ENCODE peak calls at places on chromosomes 13 and 19, in ten cellular contexts. One of them, this sample, is unnamed.

GRCh38 chr13:69092615-69093322 is 1014.9 kb upstream of the ATXN8OS start:
- DNase-seq in Daoy: no peak
- DNase-seq in colonic mucosa: no peak
- DNase-seq in RPMI8226: no peak
- DNase-seq in NCI-H2171 treated with DMSO at 0.1 percent for 48 hours: no peak
- DNase-seq in stimulated activated CD4-positive, alpha-beta T cell treated with anti-CD3 and anti-CD28 coated beads, Interleukin-2, amount 100 ng/mL, for 24 hours: no peak
- DNase-seq in M059J: no peak
- DNase-seq in SK-N-SH: no peak
- DNase-seq in globus pallidus: no peak
- DNase-seq in NCI-H1436: no peak
- DNase-seq in this sample: no peak

GRCh38 chr19:4974855-4975469 is 6.0 kb downstream of the KDM4B start:
- DNase-seq in colonic mucosa: no peak
- DNase-seq in stimulated activated CD4-positive, alpha-beta T cell treated with anti-CD3 and anti-CD28 coated beads, Interleukin-2, amount 100 ng/mL, for 24 hours: no peak
- DNase-seq in NCI-H1436: no peak
- DNase-seq in globus pallidus: no peak
- DNase-seq in NCI-H2171 treated with DMSO at 0.1 percent for 48 hours: no peak
- DNase-seq in RPMI8226: no peak
- DNase-seq in Daoy: no peak
- DNase-seq in SK-N-SH: no peak
- DNase-seq in M059J: no peak
- DNase-seq in this sample: no peak

GRCh38 chr13:65843314-65843731 is 1386.8 kb downstream of the PCDH9 start:
- DNase-seq in SK-N-SH: no peak
- DNase-seq in colonic mucosa: no peak
- DNase-seq in NCI-H2171 treated with DMSO at 0.1 percent for 48 hours: no peak
- DNase-seq in globus pallidus: no peak
- DNase-seq in stimulated activated CD4-positive, alpha-beta T cell treated with anti-CD3 and anti-CD28 coated beads, Interleukin-2, amount 100 ng/mL, for 24 hours: no peak
- DNase-seq in M059J: no peak
- DNase-seq in Daoy: no peak
- DNase-seq in NCI-H1436: no peak
- DNase-seq in RPMI8226: no peak
- DNase-seq in this sample: no peak

GRCh38 chr13:94480672-94481145 is 1.2 kb upstream of the DCT start:
- DNase-seq in NCI-H2171 treated with DMSO at 0.1 percent for 48 hours: peak
- DNase-seq in globus pallidus: peak
- DNase-seq in colonic mucosa: no peak
- DNase-seq in NCI-H1436: no peak
- DNase-seq in SK-N-SH: no peak
- DNase-seq in RPMI8226: no peak
- DNase-seq in M059J: no peak
- DNase-seq in Daoy: no peak
- DNase-seq in stimulated activated CD4-positive, alpha-beta T cell treated with anti-CD3 and anti-CD28 coated beads, Interleukin-2, amount 100 ng/mL, for 24 hours: no peak
- DNase-seq in this sample: no peak

GRCh38 chr13:38008636-38009035 is 139.1 kb upstream of the TRPC4 start:
- DNase-seq in colonic mucosa: peak
- DNase-seq in Daoy: no peak
- DNase-seq in M059J: no peak
- DNase-seq in globus pallidus: no peak
- DNase-seq in NCI-H1436: no peak
- DNase-seq in RPMI8226: peak
- DNase-seq in SK-N-SH: no peak
- DNase-seq in NCI-H2171 treated with DMSO at 0.1 percent for 48 hours: no peak
- DNase-seq in stimulated activated CD4-positive, alpha-beta T cell treated with anti-CD3 and anti-CD28 coated beads, Interleukin-2, amount 100 ng/mL, for 24 hours: no peak
- DNase-seq in this sample: no peak

GRCh38 chr13:114140909-114141255 is 8.5 kb upstream of the RASA3 start:
- DNase-seq in Daoy: no peak
- DNase-seq in colonic mucosa: no peak
- DNase-seq in SK-N-SH: no peak
- DNase-seq in stimulated activated CD4-positive, alpha-beta T cell treated with anti-CD3 and anti-CD28 coated beads, Interleukin-2, amount 100 ng/mL, for 24 hours: no peak
- DNase-seq in globus pallidus: no peak
- DNase-seq in RPMI8226: peak
- DNase-seq in NCI-H1436: no peak
- DNase-seq in M059J: no peak
- DNase-seq in NCI-H2171 treated with DMSO at 0.1 percent for 48 hours: peak
- DNase-seq in this sample: no peak

GRCh38 chr13:39417643-39418042 is 185.3 kb downstream of the LHFPL6 start:
- DNase-seq in globus pallidus: peak
- DNase-seq in SK-N-SH: no peak
- DNase-seq in M059J: peak
- DNase-seq in colonic mucosa: no peak
- DNase-seq in NCI-H2171 treated with DMSO at 0.1 percent for 48 hours: no peak
- DNase-seq in NCI-H1436: no peak
- DNase-seq in Daoy: peak
- DNase-seq in stimulated activated CD4-positive, alpha-beta T cell treated with anti-CD3 and anti-CD28 coated beads, Interleukin-2, amount 100 ng/mL, for 24 hours: no peak
- DNase-seq in RPMI8226: no peak
- DNase-seq in this sample: no peak

GRCh38 chr13:24684600-24684998 is 4.4 kb downstream of the ATP12A start:
- DNase-seq in stimulated activated CD4-positive, alpha-beta T cell treated with anti-CD3 and anti-CD28 coated beads, Interleukin-2, amount 100 ng/mL, for 24 hours: peak
- DNase-seq in Daoy: peak
- DNase-seq in SK-N-SH: no peak
- DNase-seq in NCI-H1436: no peak
- DNase-seq in RPMI8226: no peak
- DNase-seq in globus pallidus: peak
- DNase-seq in colonic mucosa: no peak
- DNase-seq in M059J: peak
- DNase-seq in NCI-H2171 treated with DMSO at 0.1 percent for 48 hours: no peak
- DNase-seq in this sample: no peak

GRCh38 chr19:2446390-2446789 is 10.4 kb downstream of the LMNB2 start:
- DNase-seq in Daoy: no peak
- DNase-seq in M059J: no peak
- DNase-seq in colonic mucosa: no peak
- DNase-seq in stimulated activated CD4-positive, alpha-beta T cell treated with anti-CD3 and anti-CD28 coated beads, Interleukin-2, amount 100 ng/mL, for 24 hours: no peak
- DNase-seq in NCI-H2171 treated with DMSO at 0.1 percent for 48 hours: peak
- DNase-seq in SK-N-SH: no peak
- DNase-seq in RPMI8226: peak
- DNase-seq in globus pallidus: no peak
- DNase-seq in NCI-H1436: no peak
- DNase-seq in this sample: no peak

GRCh38 chr13:33349314-33349995 is 63.9 kb upstream of the STARD13 start:
- DNase-seq in globus pallidus: peak
- DNase-seq in NCI-H2171 treated with DMSO at 0.1 percent for 48 hours: no peak
- DNase-seq in stimulated activated CD4-positive, alpha-beta T cell treated with anti-CD3 and anti-CD28 coated beads, Interleukin-2, amount 100 ng/mL, for 24 hours: no peak
- DNase-seq in NCI-H1436: no peak
- DNase-seq in M059J: peak
- DNase-seq in colonic mucosa: peak
- DNase-seq in RPMI8226: no peak
- DNase-seq in SK-N-SH: no peak
- DNase-seq in Daoy: peak
- DNase-seq in this sample: no peak

GRCh38 chr19:48443262-48443661 is 2.5 kb upstream of the GRWD1 start:
- DNase-seq in NCI-H2171 treated with DMSO at 0.1 percent for 48 hours: peak
- DNase-seq in SK-N-SH: no peak
- DNase-seq in NCI-H1436: no peak
- DNase-seq in RPMI8226: no peak
- DNase-seq in stimulated activated CD4-positive, alpha-beta T cell treated with anti-CD3 and anti-CD28 coated beads, Interleukin-2, amount 100 ng/mL, for 24 hours: no peak
- DNase-seq in globus pallidus: no peak
- DNase-seq in colonic mucosa: no peak
- DNase-seq in M059J: no peak
- DNase-seq in Daoy: peak
- DNase-seq in this sample: no peak

GRCh38 chr19:29672933-29673336 is 7.7 kb downstream of the PLEKHF1 start:
- DNase-seq in M059J: no peak
- DNase-seq in Daoy: no peak
- DNase-seq in globus pallidus: no peak
- DNase-seq in RPMI8226: no peak
- DNase-seq in NCI-H2171 treated with DMSO at 0.1 percent for 48 hours: no peak
- DNase-seq in stimulated activated CD4-positive, alpha-beta T cell treated with anti-CD3 and anti-CD28 coated beads, Interleukin-2, amount 100 ng/mL, for 24 hours: peak
- DNase-seq in NCI-H1436: no peak
- DNase-seq in colonic mucosa: no peak
- DNase-seq in SK-N-SH: no peak
- DNase-seq in this sample: peak

GRCh38 chr13:110323172-110323851 is 16.2 kb downstream of the COL4A2 start:
- DNase-seq in M059J: peak
- DNase-seq in Daoy: peak
- DNase-seq in RPMI8226: no peak
- DNase-seq in colonic mucosa: no peak
- DNase-seq in globus pallidus: no peak
- DNase-seq in NCI-H1436: no peak
- DNase-seq in stimulated activated CD4-positive, alpha-beta T cell treated with anti-CD3 and anti-CD28 coated beads, Interleukin-2, amount 100 ng/mL, for 24 hours: no peak
- DNase-seq in NCI-H2171 treated with DMSO at 0.1 percent for 48 hours: no peak
- DNase-seq in SK-N-SH: no peak
- DNase-seq in this sample: no peak

GRCh38 chr19:45468803-45469131 is 971 bp downstream of the FOSB start:
- DNase-seq in RPMI8226: peak
- DNase-seq in NCI-H2171 treated with DMSO at 0.1 percent for 48 hours: no peak
- DNase-seq in colonic mucosa: no peak
- DNase-seq in Daoy: no peak
- DNase-seq in globus pallidus: no peak
- DNase-seq in NCI-H1436: no peak
- DNase-seq in M059J: no peak
- DNase-seq in SK-N-SH: no peak
- DNase-seq in stimulated activated CD4-positive, alpha-beta T cell treated with anti-CD3 and anti-CD28 coated beads, Interleukin-2, amount 100 ng/mL, for 24 hours: no peak
- DNase-seq in this sample: no peak

GRCh38 chr13:33494596-33495214 is 209.2 kb upstream of the STARD13 start:
- DNase-seq in NCI-H2171 treated with DMSO at 0.1 percent for 48 hours: no peak
- DNase-seq in Daoy: peak
- DNase-seq in globus pallidus: no peak
- DNase-seq in NCI-H1436: no peak
- DNase-seq in stimulated activated CD4-positive, alpha-beta T cell treated with anti-CD3 and anti-CD28 coated beads, Interleukin-2, amount 100 ng/mL, for 24 hours: no peak
- DNase-seq in M059J: peak
- DNase-seq in colonic mucosa: no peak
- DNase-seq in RPMI8226: no peak
- DNase-seq in SK-N-SH: no peak
- DNase-seq in this sample: no peak

GRCh38 chr19:49626243-49626642 is 13.7 kb downstream of the RRAS start:
- DNase-seq in SK-N-SH: no peak
- DNase-seq in NCI-H2171 treated with DMSO at 0.1 percent for 48 hours: no peak
- DNase-seq in NCI-H1436: no peak
- DNase-seq in stimulated activated CD4-positive, alpha-beta T cell treated with anti-CD3 and anti-CD28 coated beads, Interleukin-2, amount 100 ng/mL, for 24 hours: no peak
- DNase-seq in RPMI8226: no peak
- DNase-seq in globus pallidus: no peak
- DNase-seq in colonic mucosa: no peak
- DNase-seq in M059J: no peak
- DNase-seq in Daoy: no peak
- DNase-seq in this sample: no peak

GRCh38 chr13:24323036-24323738 is 13.8 kb downstream of the C1QTNF9 start:
- DNase-seq in RPMI8226: no peak
- DNase-seq in Daoy: no peak
- DNase-seq in NCI-H1436: no peak
- DNase-seq in NCI-H2171 treated with DMSO at 0.1 percent for 48 hours: no peak
- DNase-seq in M059J: no peak
- DNase-seq in colonic mucosa: peak
- DNase-seq in stimulated activated CD4-positive, alpha-beta T cell treated with anti-CD3 and anti-CD28 coated beads, Interleukin-2, amount 100 ng/mL, for 24 hours: no peak
- DNase-seq in globus pallidus: no peak
- DNase-seq in SK-N-SH: no peak
- DNase-seq in this sample: no peak

GRCh38 chr19:55387736-55388497 is 2.2 kb downstream of the RPL28 start:
- DNase-seq in globus pallidus: no peak
- DNase-seq in M059J: no peak
- DNase-seq in stimulated activated CD4-positive, alpha-beta T cell treated with anti-CD3 and anti-CD28 coated beads, Interleukin-2, amount 100 ng/mL, for 24 hours: no peak
- DNase-seq in NCI-H2171 treated with DMSO at 0.1 percent for 48 hours: no peak
- DNase-seq in NCI-H1436: no peak
- DNase-seq in RPMI8226: no peak
- DNase-seq in Daoy: no peak
- DNase-seq in SK-N-SH: no peak
- DNase-seq in colonic mucosa: no peak
- DNase-seq in this sample: no peak

GRCh38 chr13:79149210-79149609 is 256.8 kb downstream of the RBM26 start:
- DNase-seq in NCI-H1436: no peak
- DNase-seq in colonic mucosa: no peak
- DNase-seq in M059J: no peak
- DNase-seq in stimulated activated CD4-positive, alpha-beta T cell treated with anti-CD3 and anti-CD28 coated beads, Interleukin-2, amount 100 ng/mL, for 24 hours: no peak
- DNase-seq in globus pallidus: no peak
- DNase-seq in RPMI8226: no peak
- DNase-seq in SK-N-SH: no peak
- DNase-seq in NCI-H2171 treated with DMSO at 0.1 percent for 48 hours: no peak
- DNase-seq in Daoy: no peak
- DNase-seq in this sample: no peak

GRCh38 chr13:44271915-44272341 is 101.7 kb upstream of the SERP2 start:
- DNase-seq in M059J: no peak
- DNase-seq in RPMI8226: no peak
- DNase-seq in stimulated activated CD4-positive, alpha-beta T cell treated with anti-CD3 and anti-CD28 coated beads, Interleukin-2, amount 100 ng/mL, for 24 hours: no peak
- DNase-seq in colonic mucosa: no peak
- DNase-seq in NCI-H2171 treated with DMSO at 0.1 percent for 48 hours: no peak
- DNase-seq in Daoy: no peak
- DNase-seq in NCI-H1436: no peak
- DNase-seq in SK-N-SH: peak
- DNase-seq in globus pallidus: peak
- DNase-seq in this sample: no peak

GRCh38 chr13:100983111-100983510 is 308.5 kb upstream of the TMTC4 start:
- DNase-seq in NCI-H2171 treated with DMSO at 0.1 percent for 48 hours: peak
- DNase-seq in colonic mucosa: no peak
- DNase-seq in globus pallidus: no peak
- DNase-seq in Daoy: no peak
- DNase-seq in SK-N-SH: no peak
- DNase-seq in stimulated activated CD4-positive, alpha-beta T cell treated with anti-CD3 and anti-CD28 coated beads, Interleukin-2, amount 100 ng/mL, for 24 hours: no peak
- DNase-seq in M059J: no peak
- DNase-seq in NCI-H1436: no peak
- DNase-seq in RPMI8226: no peak
- DNase-seq in this sample: no peak

GRCh38 chr13:44382635-44383145 is 9.1 kb downstream of the SERP2 start:
- DNase-seq in Daoy: no peak
- DNase-seq in SK-N-SH: no peak
- DNase-seq in stimulated activated CD4-positive, alpha-beta T cell treated with anti-CD3 and anti-CD28 coated beads, Interleukin-2, amount 100 ng/mL, for 24 hours: no peak
- DNase-seq in globus pallidus: no peak
- DNase-seq in M059J: no peak
- DNase-seq in NCI-H2171 treated with DMSO at 0.1 percent for 48 hours: no peak
- DNase-seq in colonic mucosa: no peak
- DNase-seq in NCI-H1436: no peak
- DNase-seq in RPMI8226: no peak
- DNase-seq in this sample: no peak

This sample was measured in activated T-cell treated with anti-CD3 and anti-CD28 coated beads for 24 hours.